ENCODE peak calls at places on chromosomes 12 and 14, in ten cellular contexts. T, I, O, S, M, H, F, V, Q and Z are unnamed samples.

GRCh38 chr14:63413009-63413408 is 94.3 kb upstream of the GPHB5 start:
- DNase-seq in H (peak), S (no peak), T (no peak), F (no peak), I (peak), V (no peak), Q (no peak), M (no peak), O (no peak), Z (no peak)

GRCh38 chr12:100608776-100609175 is 35.3 kb downstream of the GAS2L3 start:
- DNase-seq in O (no peak), T (no peak), S (no peak), V (no peak), H (no peak), I (no peak), F (no peak), M (no peak), Q (no peak), Z (no peak)

GRCh38 chr12:100427078-100427477 is 46.6 kb upstream of the NR1H4 start:
- DNase-seq in T (no peak), S (no peak), I (peak), V (no peak), O (peak), H (peak), Q (no peak), F (no peak), M (no peak), Z (no peak)

GRCh38 chr12:11593013-11593412 is 56.5 kb upstream of the ETV6 start:
- DNase-seq in O (no peak), M (no peak), H (no peak), S (no peak), V (no peak), Q (no peak), F (no peak), T (no peak), I (no peak), Z (no peak)

GRCh38 chr14:69288001-69288771 is 28.2 kb downstream of the GALNT16 start:
- DNase-seq in S (peak), H (peak), F (no peak), M (peak), Q (peak), V (peak), T (peak), I (peak), O (peak), Z (peak)

GRCh38 chr14:76904100-76904739 is 78.0 kb downstream of the LRRC74A start:
- DNase-seq in H (peak), I (peak), S (no peak), Q (no peak), M (peak), O (peak), F (no peak), V (peak), T (no peak), Z (no peak)

GRCh38 chr14:74085828-74086227 is 1.1 kb downstream of the LIN52 start:
- DNase-seq in T (no peak), F (no peak), I (no peak), S (no peak), Q (no peak), H (no peak), M (no peak), O (no peak), V (no peak), Z (no peak)

GRCh38 chr12:114835031-114835430 is 151.1 kb upstream of the TBX3 start:
- DNase-seq in T (no peak), Q (no peak), I (peak), M (no peak), V (no peak), H (peak), F (no peak), S (no peak), O (peak), Z (no peak)

GRCh38 chr12:58443273-58443980 is 476.9 kb downstream of the LRIG3 start:
- DNase-seq in V (no peak), T (no peak), Q (peak), I (no peak), H (peak), S (peak), F (no peak), O (peak), M (no peak), Z (no peak)

GRCh38 chr14:35877276-35877675 is 51.1 kb downstream of the BRMS1L start:
- DNase-seq in I (no peak), S (no peak), V (no peak), F (no peak), H (no peak), Q (no peak), T (no peak), O (peak), M (peak), Z (no peak)

GRCh38 chr14:35881280-35881679 is 55.1 kb downstream of the BRMS1L start:
- DNase-seq in I (no peak), M (no peak), H (no peak), V (no peak), T (no peak), S (no peak), O (no peak), Q (no peak), F (no peak), Z (no peak)

GRCh38 chr14:35878272-35879140 is 52.4 kb downstream of the BRMS1L start:
- DNase-seq in F (no peak), T (no peak), O (peak), I (peak), Q (no peak), V (peak), M (peak), H (peak), S (no peak), Z (no peak)

GRCh38 chr14:35879141-35879648 is 53.1 kb downstream of the BRMS1L start:
- DNase-seq in M (no peak), T (no peak), H (peak), V (no peak), S (no peak), I (no peak), F (no peak), O (peak), Q (no peak), Z (no peak)

GRCh38 chr14:35879654-35880249 is 53.6 kb downstream of the BRMS1L start:
- DNase-seq in O (no peak), F (no peak), S (no peak), H (peak), M (no peak), Q (peak), I (peak), T (no peak), V (no peak), Z (no peak)
- TF ChIP-seq CTCF in O (peak), F (peak), S (peak), H (peak), M (peak), Q (peak), I (peak), T (peak), V (no peak), Z (peak)

DNA sequence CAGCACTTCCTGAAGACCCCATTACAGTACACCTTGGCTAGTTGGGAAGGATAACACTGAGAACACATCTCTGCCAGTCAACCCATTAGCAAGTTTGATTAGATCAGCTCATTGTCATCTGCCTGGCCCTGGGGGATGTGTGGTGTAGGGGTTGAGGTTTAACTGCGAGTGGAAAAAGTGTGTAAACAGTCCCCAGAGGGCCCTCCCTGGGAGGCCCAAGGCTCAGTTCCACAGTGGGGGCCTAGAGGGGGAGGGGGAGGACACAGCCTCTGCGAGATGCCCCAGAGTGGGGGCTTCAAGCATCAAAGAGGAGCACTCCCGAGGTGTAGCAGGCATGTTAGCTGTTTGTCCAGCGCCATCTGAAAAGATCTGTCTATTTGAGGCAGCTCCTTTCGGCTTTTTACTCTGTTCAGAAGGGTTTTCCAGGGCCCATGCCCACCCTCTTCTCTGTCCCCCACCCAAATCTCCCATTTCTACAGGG is 344 bp downstream of the LPAR5 start:
- DNase-seq in Q (no peak), T (no peak), I (no peak), H (no peak), O (no peak), M (no peak), V (no peak), F (peak), S (peak), Z (no peak)
- H3K4me3 ChIP-seq in Q (no peak), T (no peak), I (no peak), H (no peak), O (no peak), M (peak), V (no peak), F (peak), S (no peak), Z (no peak)

DNA sequence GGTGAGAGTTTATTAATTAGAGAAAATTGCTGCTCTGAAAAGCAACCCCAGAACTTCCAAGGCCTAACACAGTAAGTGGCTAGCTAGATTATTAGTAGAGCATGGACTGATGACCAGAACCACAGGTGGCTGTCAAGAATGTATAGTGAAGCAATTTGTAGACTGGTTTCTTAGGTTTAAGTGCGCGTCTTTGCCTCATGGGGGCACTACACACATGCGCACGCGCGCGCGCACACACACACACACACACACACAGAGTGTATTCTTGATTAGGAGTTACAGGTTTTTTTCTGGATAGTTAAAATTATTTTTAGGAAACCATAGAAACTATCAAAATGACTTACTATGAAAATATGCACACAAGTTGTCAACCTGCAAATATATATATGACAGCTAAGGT is 66.5 kb downstream of the BHLHE41 start:
- DNase-seq in S (no peak), I (no peak), M (no peak), O (peak), Q (no peak), T (no peak), H (no peak), F (peak), V (no peak), Z (no peak)
- TF ChIP-seq CTCF in S (peak), I (peak), M (no peak), O (no peak), Q (no peak), T (no peak), H (no peak), F (peak), V (no peak), Z (no peak)

DNA sequence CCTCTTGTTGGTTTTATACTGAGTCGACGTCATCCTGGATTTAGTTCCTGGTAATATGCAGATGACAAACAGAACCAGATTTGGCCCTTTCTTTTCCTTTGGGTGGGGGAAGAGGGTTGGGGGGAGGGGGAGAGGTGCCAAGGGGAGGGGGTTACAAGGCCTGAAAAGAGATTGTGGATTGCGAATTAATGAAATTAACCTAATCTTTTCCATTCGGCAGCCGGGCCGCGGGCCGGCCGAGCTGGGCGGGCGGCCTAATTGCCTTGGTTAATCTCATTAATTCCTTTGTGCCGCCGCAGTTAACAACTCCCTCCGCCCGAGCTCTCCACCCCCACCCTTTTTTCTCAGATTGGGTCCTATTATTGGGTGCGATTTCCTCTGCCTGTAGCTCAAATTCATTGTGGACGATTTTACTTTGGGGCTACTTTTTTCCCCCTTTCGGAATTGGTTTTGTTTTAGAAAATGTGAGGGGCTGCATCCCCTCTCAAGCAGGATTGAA is 387 bp upstream of the GSC start:
- DNase-seq in T (no peak), O (no peak), H (no peak), V (no peak), I (no peak), S (peak), Q (no peak), F (no peak), M (no peak), Z (peak)
- H3K4me3 ChIP-seq in T (peak), O (peak), H (peak), V (peak), I (peak), S (peak), Q (peak), F (no peak), M (no peak), Z (peak)